ENCODE peak calls at places on chromosomes 7 and 10, in four cellular contexts. C is upper lobe of right lung, B is brain microvascular endothelial cell, E is RWPE1. D is an unnamed sample.

GRCh38 chr7:98879989-98880337 is 1.6 kb downstream of the TRRAP start:
- DNase-seq in E (no peak), B (no peak), C (no peak), D (no peak)

GRCh38 chr7:116802784-116803183 is 59.6 kb upstream of the CAPZA2 start:
- DNase-seq in C (no peak), E (peak), B (peak), D (no peak)

GRCh38 chr10:30529373-30529998 is 95.5 kb downstream of the MAP3K8 start:
- DNase-seq in E (no peak), B (no peak), C (peak), D (no peak)

GRCh38 chr10:33509231-33509871 is 174.9 kb upstream of the NRP1 start:
- DNase-seq in E (peak), C (no peak), B (peak), D (peak)

GRCh38 chr7:34385385-34385784 is 272.6 kb upstream of the NPSR1 start:
- DNase-seq in C (no peak), B (no peak), E (no peak), D (no peak)

GRCh38 chr7:93245525-93246432 is 13.6 kb downstream of the VPS50 start:
- DNase-seq in B (no peak), C (no peak), E (peak), D (no peak)

GRCh38 chr10:8137726-8138125 is 83.2 kb downstream of the GATA3 start:
- DNase-seq in E (no peak), B (no peak), C (peak), D (no peak)

GRCh38 chr10:6002809-6003500 is 25.6 kb upstream of the IL15RA start:
- DNase-seq in C (no peak), B (no peak), E (no peak), D (no peak)

GRCh38 chr7:157360483-157361025 is 23.8 kb downstream of the DNAJB6 start:
- DNase-seq in B (no peak), C (no peak), E (no peak), D (no peak)

GRCh38 chr7:14762552-14762951 is 140.0 kb downstream of the DGKB start:
- DNase-seq in C (no peak), B (no peak), E (no peak), D (no peak)

GRCh38 chr10:78502208-78502943 is 468.7 kb downstream of the RPS24 start:
- DNase-seq in E (no peak), C (no peak), B (peak), D (no peak)

GRCh38 chr7:145360511-145361100 is 524.8 kb upstream of the TPK1 start:
- DNase-seq in C (no peak), B (no peak), E (no peak), D (no peak)

GRCh38 chr10:24813866-24814265 is 90.2 kb upstream of the ARHGAP21 start:
- DNase-seq in B (no peak), C (no peak), E (no peak), D (no peak)

GRCh38 chr7:31033674-31034073 is 18.4 kb upstream of the ADCYAP1R1 start:
- DNase-seq in E (no peak), C (no peak), B (no peak), D (no peak)

GRCh38 chr7:151373599-151373998 is 32.0 kb downstream of the NUB1 start:
- DNase-seq in C (no peak), E (no peak), B (no peak), D (no peak)

GRCh38 chr7:586494-586893 is 66.8 kb upstream of the PDGFA start:
- DNase-seq in C (no peak), E (no peak), B (no peak), D (no peak)

GRCh38 chr10:85888004-85888403 is 478.6 kb downstream of the GRID1 start:
- DNase-seq in E (no peak), B (no peak), C (no peak), D (no peak)

GRCh38 chr10:131842351-131843088 is 58.3 kb upstream of the PPP2R2D start:
- DNase-seq in B (no peak), C (peak), E (no peak), D (no peak)

GRCh38 chr10:25875555-25876165 is 58.4 kb upstream of the MYO3A start:
- DNase-seq in C (peak), E (peak), B (peak), D (peak)

GRCh38 chr10:72170263-72170662 is 45.5 kb upstream of the ANAPC16 start:
- DNase-seq in E (no peak), C (peak), B (no peak), D (no peak)

GRCh38 chr10:44749141-44749540 is 162.0 kb upstream of the TMEM72 start:
- DNase-seq in B (no peak), E (no peak), C (no peak), D (no peak)

GRCh38 chr10:77458986-77459590 is 178.5 kb downstream of the KCNMA1 start:
- DNase-seq in E (no peak), C (no peak), B (peak), D (no peak)

GRCh38 chr7:130887182-130888016 is 153.4 kb upstream of the KLF14 start:
- DNase-seq in E (peak), B (peak), C (no peak), D (no peak)

GRCh38 chr10:60742512-60742911 is 35.8 kb upstream of the CDK1 start:
- DNase-seq in E (no peak), C (no peak), B (no peak), D (no peak)

GRCh38 chr7:105831824-105832535 is 44.4 kb downstream of the ATXN7L1 start:
- DNase-seq in B (no peak), C (no peak), E (no peak), D (no peak)

GRCh38 chr10:34539533-34540315 is 275.4 kb downstream of the PARD3 start:
- DNase-seq in C (no peak), B (peak), E (no peak), D (no peak)

GRCh38 chr7:148912758-148913541 is 28.9 kb upstream of the EZH2 start:
- DNase-seq in C (no peak), B (no peak), E (no peak), D (no peak)

DNA sequence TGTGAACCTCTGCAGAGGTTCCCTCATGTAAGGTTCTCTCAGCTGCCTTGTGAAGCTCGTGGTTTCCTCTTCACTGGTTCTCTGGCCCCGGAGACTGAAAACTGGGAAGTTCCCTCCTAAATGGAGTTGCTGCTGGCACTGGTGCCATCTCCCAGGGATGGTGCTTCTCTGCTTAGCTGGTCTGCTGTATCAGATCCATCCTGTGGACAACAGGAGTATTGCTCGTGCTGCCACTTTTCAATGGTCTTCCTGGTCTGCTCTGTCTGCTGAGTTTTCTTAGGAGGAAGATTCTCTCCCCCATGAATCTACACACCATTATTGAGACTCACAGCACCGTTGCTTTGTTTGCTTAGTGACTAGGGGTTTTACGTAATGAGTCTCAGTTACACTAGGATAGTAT is 247.8 kb downstream of the OTUD1 start:
- DNase-seq in E (no peak), C (no peak), B (no peak), D (no peak)
- TF ChIP-seq CTCF in E (no peak), C (no peak), B (no peak), D (no peak)

DNA sequence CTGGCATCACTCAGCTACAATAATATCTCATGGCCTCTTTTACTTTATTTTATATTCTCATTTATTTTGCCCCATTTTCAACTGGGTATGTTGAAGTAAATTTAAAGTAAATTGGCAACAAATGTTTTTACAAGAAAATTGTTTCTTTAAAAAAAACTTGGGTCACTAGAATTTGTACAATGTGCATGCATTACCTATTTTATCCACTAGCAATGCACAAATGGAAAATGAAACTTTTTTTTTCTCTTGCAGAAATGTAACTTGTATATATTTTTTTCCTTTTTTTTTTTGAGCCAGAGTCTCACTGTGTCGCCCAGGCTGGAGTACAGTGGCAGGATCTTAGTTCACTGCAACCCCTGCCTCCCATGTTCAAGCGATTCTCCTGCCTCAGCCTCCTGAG is 10.3 kb upstream of the H2AZ2 start:
- DNase-seq in B (no peak), C (no peak), E (no peak), D (no peak)
- TF ChIP-seq CTCF in B (no peak), C (no peak), E (peak), D (peak)

GRCh38 chr10:130044067-130045061 is 66.3 kb downstream of the C10orf143 start:
- DNase-seq in B (no peak), E (no peak), C (peak), D (no peak)

GRCh38 chr10:130043491-130043890 is 67.1 kb downstream of the C10orf143 start:
- DNase-seq in E (no peak), B (no peak), C (peak), D (peak)

GRCh38 chr10:130045801-130046321 is 64.8 kb downstream of the C10orf143 start:
- DNase-seq in E (no peak), B (no peak), C (peak), D (peak)

GRCh38 chr10:130046591-130046990 is 64.0 kb downstream of the C10orf143 start:
- DNase-seq in C (peak), E (no peak), B (no peak), D (no peak)

GRCh38 chr10:130045091-130045652 is 65.5 kb downstream of the C10orf143 start:
- DNase-seq in B (no peak), E (peak), C (peak), D (peak)
- TF ChIP-seq CTCF in B (no peak), E (no peak), C (no peak), D (no peak)

GRCh38 chr7:12494354-12495024 is 76.0 kb upstream of the SCIN start:
- DNase-seq in C (no peak), E (no peak), B (no peak), D (no peak)
- TF ChIP-seq CTCF in C (no peak), E (no peak), B (peak), D (no peak)

DNA sequence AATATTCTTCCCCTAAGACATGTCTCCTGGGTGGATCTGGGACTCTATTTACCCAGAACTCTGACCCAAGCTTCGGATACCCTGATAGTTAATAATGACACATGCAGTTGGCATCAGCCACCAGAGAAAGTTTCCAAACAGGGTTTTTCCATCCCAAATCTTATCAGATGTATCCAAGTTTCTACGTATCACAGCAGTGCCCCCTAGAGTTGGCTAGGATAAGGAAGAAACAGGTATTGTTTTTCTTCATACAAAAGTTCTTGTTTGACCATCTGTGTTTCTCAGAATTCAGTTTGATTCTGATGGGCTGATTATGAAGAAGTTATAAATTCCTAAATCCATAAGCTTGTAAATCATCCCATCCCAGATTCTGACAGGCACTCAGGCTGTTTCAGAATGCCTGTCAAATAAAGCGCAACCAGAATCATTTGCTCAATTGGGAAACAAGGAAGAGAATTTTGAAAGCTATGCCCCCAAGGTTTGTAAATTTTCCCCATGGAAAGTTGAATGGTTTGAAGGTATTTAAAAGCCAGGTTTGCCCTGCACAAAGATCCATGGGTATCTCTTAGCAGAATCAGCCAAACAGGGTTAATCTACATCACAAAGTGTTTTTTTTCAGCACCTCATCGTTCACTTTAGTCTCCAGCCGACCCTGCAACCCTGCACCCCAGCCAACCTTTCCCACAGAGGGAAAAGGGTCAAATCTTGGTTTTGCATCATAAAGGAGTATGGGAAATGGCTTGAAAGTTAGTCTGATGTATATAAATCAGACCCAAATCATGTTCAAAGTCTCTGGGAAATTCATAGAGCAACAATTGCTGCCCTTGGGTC is 47.4 kb downstream of the NRAP start:
- DNase-seq in B (peak), E (no peak), C (no peak), D (no peak)
- TF ChIP-seq CTCF in B (peak), E (no peak), C (peak), D (no peak)

DNA sequence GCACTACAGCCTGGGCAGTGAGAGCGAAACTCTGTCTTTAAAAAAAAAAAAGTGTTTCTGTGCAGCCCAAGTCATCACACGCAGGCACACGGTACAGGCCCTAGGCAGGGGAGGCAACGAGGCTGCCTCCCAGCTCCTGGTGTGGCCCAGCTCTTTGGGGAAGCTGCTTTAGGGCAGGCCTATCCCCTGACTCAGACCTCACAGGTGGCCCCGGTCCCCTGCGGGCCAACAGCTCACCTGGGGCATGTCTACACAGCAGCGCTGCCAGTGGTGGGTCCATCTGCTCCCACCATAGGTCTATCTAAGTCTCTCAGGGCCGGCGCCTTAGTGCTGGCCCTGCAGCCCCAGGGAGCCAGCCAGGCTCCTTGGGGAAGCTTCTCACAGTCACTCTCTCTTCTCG is 31.4 kb downstream of the ZAN start:
- DNase-seq in B (no peak), E (no peak), C (no peak), D (no peak)
- TF ChIP-seq CTCF in B (no peak), E (no peak), C (no peak), D (no peak)

DNA sequence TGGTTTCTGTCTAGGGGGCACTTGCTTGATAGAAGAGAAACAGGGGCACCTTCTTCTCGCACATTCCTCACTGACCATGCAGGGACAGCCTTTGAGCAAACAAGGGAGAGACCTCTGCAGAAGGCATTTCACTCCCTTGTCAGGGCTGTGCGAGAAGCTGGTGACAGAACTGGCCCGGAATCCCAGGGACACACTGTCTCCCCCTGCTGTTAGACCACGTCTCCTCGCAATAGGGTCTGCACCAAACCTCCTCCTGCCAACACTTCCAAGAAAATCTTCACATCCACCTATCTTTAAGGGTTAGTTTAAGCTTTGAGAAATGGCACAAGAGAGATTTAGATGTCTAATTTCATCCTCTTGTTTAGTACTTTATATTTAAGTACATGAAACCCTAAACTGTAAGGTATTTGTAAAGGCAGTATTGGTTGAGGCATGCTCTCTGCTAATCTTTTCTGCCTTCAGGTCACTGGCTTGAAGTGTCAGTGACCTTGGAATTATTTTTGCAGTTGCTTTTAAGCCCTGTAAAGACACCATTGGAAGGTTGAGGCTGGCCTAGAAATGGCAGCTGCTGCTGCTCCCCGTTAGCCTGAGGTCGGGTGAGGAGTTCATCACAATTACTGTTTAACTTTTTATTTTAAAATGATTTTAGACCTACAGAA is 37.0 kb downstream of the RBM20 start:
- DNase-seq in B (peak), E (peak), C (no peak), D (no peak)
- TF ChIP-seq CTCF in B (peak), E (no peak), C (peak), D (no peak)

DNA sequence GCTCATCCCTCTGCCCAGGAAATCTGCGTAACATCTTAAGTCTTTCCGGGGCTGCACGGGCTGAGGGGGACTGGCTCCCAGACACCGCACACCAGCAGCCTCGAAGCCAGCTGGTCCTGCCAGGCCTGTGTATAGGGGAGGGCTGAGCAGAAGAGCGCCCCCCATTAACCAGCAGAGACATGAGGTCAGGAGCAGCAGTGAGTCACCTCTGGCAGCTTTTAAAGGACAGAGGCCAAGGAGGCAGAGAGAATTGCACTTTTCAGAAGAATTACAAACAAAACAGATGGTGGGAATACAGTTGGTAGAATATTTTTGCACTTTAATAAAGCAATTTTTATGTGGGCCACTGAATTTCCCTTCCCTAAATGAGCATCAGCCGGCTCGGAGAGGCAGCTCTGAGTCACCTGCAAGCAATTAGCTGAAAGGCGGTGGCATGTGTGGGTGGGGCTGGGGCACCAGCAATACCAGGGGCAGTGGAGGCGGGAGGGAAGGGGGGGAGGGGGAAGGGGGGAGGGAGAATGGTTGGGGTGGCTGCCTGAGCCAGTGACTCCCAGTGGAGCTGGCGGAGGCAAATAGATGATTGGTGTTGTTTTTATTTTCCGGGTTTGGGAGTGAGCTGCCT is 39.1 kb downstream of the GOLGA7B start:
- DNase-seq in C (peak), E (peak), B (peak), D (no peak)
- TF ChIP-seq CTCF in C (no peak), E (no peak), B (peak), D (no peak)

D was measured in mesothelial cell of epicardium.